ENCODE peak calls at places on chromosomes 12 and 14, in six cellular contexts. B is Right ventricle myocardium superior; E is T follicular helper cell; C is CD8-positive, alpha-beta T cell; S is HFF-Myc; F is fibroblast of lung. V is an unnamed sample.

GRCh38 chr12:113912761-113913295 is 53.3 kb downstream of the RBM19 start:
- DNase-seq in S (peak), E (peak), F (peak), B (peak), C (peak), V (peak)

GRCh38 chr12:94730846-94731245 is 80.5 kb upstream of the TMCC3 start:
- DNase-seq in B (no peak), C (no peak), E (no peak), F (no peak), S (no peak), V (no peak)

GRCh38 chr12:2958432-2959193 is 584 bp upstream of the TEAD4 start:
- DNase-seq in S (peak), C (no peak), E (no peak), F (peak), B (peak), V (peak)

GRCh38 chr12:4240161-4240783 is 33.3 kb upstream of the CCND2 start:
- DNase-seq in C (no peak), B (no peak), E (no peak), F (no peak), S (no peak), V (no peak)

GRCh38 chr14:75518625-75519024 is 3.6 kb upstream of the BATF start:
- DNase-seq in F (no peak), C (no peak), S (no peak), B (no peak), E (peak), V (no peak)

GRCh38 chr14:100083706-100084105 is 18.5 kb downstream of the EVL start:
- DNase-seq in E (no peak), C (no peak), S (no peak), B (no peak), F (peak), V (no peak)

GRCh38 chr14:89921896-89922548 is 32.5 kb downstream of the EFCAB11 start:
- DNase-seq in S (no peak), B (no peak), E (no peak), F (peak), C (no peak), V (no peak)

GRCh38 chr12:62865860-62866407 is 69.0 kb downstream of the PPM1H start:
- DNase-seq in S (no peak), E (no peak), C (no peak), B (no peak), F (peak), V (no peak)

GRCh38 chr14:100531591-100532121 is 55.6 kb downstream of the BEGAIN start:
- DNase-seq in F (no peak), B (no peak), C (peak), S (no peak), E (no peak), V (no peak)

GRCh38 chr12:11944321-11944720 is 126.4 kb upstream of the BCL2L14 start:
- DNase-seq in F (peak), S (no peak), C (no peak), E (no peak), B (no peak), V (peak)

GRCh38 chr14:29111554-29111953 is 345.0 kb downstream of the FOXG1 start:
- DNase-seq in E (no peak), S (no peak), C (no peak), B (no peak), F (no peak), V (no peak)

GRCh38 chr12:102769323-102769916 is 147.6 kb downstream of the PAH start:
- DNase-seq in F (peak), C (no peak), S (peak), E (no peak), B (peak), V (peak)